ENCODE peak calls at places on chromosome 10, in five cellular contexts. P is IMR-90, J is PC-3, O is pancreas, G is uterus. X is an unnamed sample.

GRCh38 chr10:67815571-67816059 is 22.4 kb downstream of the DNAJC12 start:
- DNase-seq in P (peak; percentile 43), J (peak; percentile 99), O (no peak), G (no peak), X (no peak)

GRCh38 chr10:47031251-47031952 is 120.2 kb downstream of the PTPN20 start:
- DNase-seq in P (no peak), J (no peak), O (no peak), G (no peak), X (no peak)

GRCh38 chr10:98238391-98238790 is 29.6 kb downstream of the LOXL4 start:
- DNase-seq in P (no peak), J (no peak), O (no peak), G (no peak), X (no peak)

GRCh38 chr10:49010295-49010694 is 70.7 kb upstream of the LRRC18 start:
- DNase-seq in P (no peak), J (no peak), O (no peak), G (no peak), X (no peak)

GRCh38 chr10:88066876-88067275 is 203.5 kb downstream of the PTEN start:
- DNase-seq in P (no peak), J (no peak), O (no peak), G (no peak), X (no peak)

GRCh38 chr10:43234471-43235041 is 32.3 kb downstream of the RASGEF1A start:
- DNase-seq in P (no peak), J (no peak), O (peak; percentile 9), G (no peak), X (no peak)

GRCh38 chr10:93844979-93845626 is 48.7 kb upstream of the SLC35G1 start:
- DNase-seq in P (no peak), J (no peak), O (no peak), G (no peak), X (peak; percentile 4)

GRCh38 chr10:17222329-17222728 is 5.7 kb upstream of the VIM start:
- DNase-seq in P (no peak), J (no peak), O (no peak), G (no peak), X (no peak)

GRCh38 chr10:79904671-79905321 is 44.1 kb downstream of the SFTPD start:
- DNase-seq in P (peak; percentile 41), J (peak; percentile 91), O (peak; percentile 79), G (peak; percentile 59), X (peak; percentile 88)

GRCh38 chr10:6151087-6151977 is 51.4 kb upstream of the PFKFB3 start:
- DNase-seq in P (peak; percentile 69), J (no peak), O (no peak), G (peak; percentile 52), X (no peak)

GRCh38 chr10:5555881-5556280 is 31.1 kb downstream of the CALML3 start:
- DNase-seq in P (no peak), J (no peak), O (no peak), G (no peak), X (no peak)

GRCh38 chr10:49613160-49613881 is 516 bp upstream of the CHAT start:
- DNase-seq in P (no peak), J (no peak), O (no peak), G (no peak), X (no peak)

GRCh38 chr10:29356931-29357330 is 68.1 kb downstream of the LYZL1 start:
- DNase-seq in P (no peak), J (peak; percentile 26), O (no peak), G (no peak), X (no peak)

GRCh38 chr10:78830062-78830974 is 238.4 kb upstream of the ZMIZ1 start:
- DNase-seq in P (peak; percentile 78), J (peak; percentile 99), O (no peak), G (no peak), X (no peak)

GRCh38 chr10:14947268-14947667 is 6.6 kb downstream of the DCLRE1C start:
- DNase-seq in P (no peak), J (no peak), O (no peak), G (no peak), X (no peak)

GRCh38 chr10:5830629-5831445 is 17.6 kb upstream of the GDI2 start:
- DNase-seq in P (no peak), J (no peak), O (no peak), G (no peak), X (no peak)

GRCh38 chr10:67088035-67088434 is 162.2 kb downstream of the LRRTM3 start:
- DNase-seq in P (no peak), J (no peak), O (no peak), G (no peak), X (no peak)

GRCh38 chr10:129385600-129385999 is 81.4 kb upstream of the MGMT start:
- DNase-seq in P (no peak), J (no peak), O (no peak), G (no peak), X (no peak)

GRCh38 chr10:86857097-86857825 is 100.2 kb downstream of the MMRN2 start:
- DNase-seq in P (peak; percentile 88), J (peak; percentile 23), O (no peak), G (no peak), X (peak; percentile 24)

GRCh38 chr10:27526242-27526641 is 22.1 kb downstream of the RAB18 start:
- DNase-seq in P (no peak), J (no peak), O (no peak), G (no peak), X (peak; percentile 41)

GRCh38 chr10:12961416-12961815 is 40.1 kb downstream of the CCDC3 start:
- DNase-seq in P (no peak), J (no peak), O (no peak), G (no peak), X (peak; percentile 87)

GRCh38 chr10:69332278-69333010 is 54.1 kb downstream of the HK1 start:
- DNase-seq in P (no peak), J (no peak), O (no peak), G (no peak), X (no peak)

GRCh38 chr10:33306756-33307519 is 27.5 kb downstream of the NRP1 start:
- DNase-seq in P (peak; percentile 79), J (peak; percentile 86), O (no peak), G (no peak), X (no peak)

GRCh38 chr10:129465796-129466702 is 992 bp upstream of the MGMT start:
- DNase-seq in P (no peak), J (no peak), O (no peak), G (no peak), X (no peak)

GRCh38 chr10:79948976-79949722 is at the start of gene SFTPD:
- DNase-seq in P (no peak), J (peak; percentile 69), O (no peak), G (no peak), X (no peak)

GRCh38 chr10:108597657-108598319 is 1325.5 kb downstream of the XPNPEP1 start:
- DNase-seq in P (no peak), J (peak; percentile 38), O (no peak), G (no peak), X (no peak)

GRCh38 chr10:79116801-79117723 is 48.3 kb downstream of the ZMIZ1 start:
- DNase-seq in P (peak; percentile 77), J (no peak), O (peak; percentile 80), G (no peak), X (no peak)

GRCh38 chr10:96512997-96513685 is 585 bp downstream of the TLL2 start:
- DNase-seq in P (peak; percentile 11), J (no peak), O (peak; percentile 54), G (no peak), X (no peak)

GRCh38 chr10:100872034-100872791 is 40.5 kb upstream of the SLF2 start:
- DNase-seq in P (peak; percentile 77), J (peak; percentile 38), O (peak; percentile 66), G (no peak), X (peak; percentile 95)

GRCh38 chr10:83545901-83546391 is 593.4 kb upstream of the GHITM start:
- DNase-seq in P (no peak), J (no peak), O (no peak), G (no peak), X (no peak)

GRCh38 chr10:52316005-52316404 is 1.9 kb downstream of the DKK1 start:
- DNase-seq in P (peak; percentile 56), J (peak; percentile 65), O (no peak), G (no peak), X (peak; percentile 22)

GRCh38 chr10:74371696-74372095 is 220.7 kb downstream of the ADK start:
- DNase-seq in P (peak; percentile 51), J (no peak), O (no peak), G (no peak), X (no peak)

GRCh38 chr10:31188792-31189406 is 130.1 kb upstream of the ZEB1 start:
- DNase-seq in P (peak; percentile 76), J (no peak), O (no peak), G (no peak), X (no peak)

GRCh38 chr10:64486149-64486548 is 964.9 kb downstream of the REEP3 start:
- DNase-seq in P (peak; percentile 55), J (peak; percentile 76), O (no peak), G (no peak), X (no peak)

GRCh38 chr10:71409516-71410104 is 12.9 kb downstream of the CDH23 start:
- DNase-seq in P (no peak), J (no peak), O (no peak), G (no peak), X (no peak)
- H3K27ac ChIP-seq in P (no peak overlapping the region), J (no peak overlapping the region), O (no peak overlapping the region), G (no peak overlapping the region), X (no peak overlapping the region)

DNA sequence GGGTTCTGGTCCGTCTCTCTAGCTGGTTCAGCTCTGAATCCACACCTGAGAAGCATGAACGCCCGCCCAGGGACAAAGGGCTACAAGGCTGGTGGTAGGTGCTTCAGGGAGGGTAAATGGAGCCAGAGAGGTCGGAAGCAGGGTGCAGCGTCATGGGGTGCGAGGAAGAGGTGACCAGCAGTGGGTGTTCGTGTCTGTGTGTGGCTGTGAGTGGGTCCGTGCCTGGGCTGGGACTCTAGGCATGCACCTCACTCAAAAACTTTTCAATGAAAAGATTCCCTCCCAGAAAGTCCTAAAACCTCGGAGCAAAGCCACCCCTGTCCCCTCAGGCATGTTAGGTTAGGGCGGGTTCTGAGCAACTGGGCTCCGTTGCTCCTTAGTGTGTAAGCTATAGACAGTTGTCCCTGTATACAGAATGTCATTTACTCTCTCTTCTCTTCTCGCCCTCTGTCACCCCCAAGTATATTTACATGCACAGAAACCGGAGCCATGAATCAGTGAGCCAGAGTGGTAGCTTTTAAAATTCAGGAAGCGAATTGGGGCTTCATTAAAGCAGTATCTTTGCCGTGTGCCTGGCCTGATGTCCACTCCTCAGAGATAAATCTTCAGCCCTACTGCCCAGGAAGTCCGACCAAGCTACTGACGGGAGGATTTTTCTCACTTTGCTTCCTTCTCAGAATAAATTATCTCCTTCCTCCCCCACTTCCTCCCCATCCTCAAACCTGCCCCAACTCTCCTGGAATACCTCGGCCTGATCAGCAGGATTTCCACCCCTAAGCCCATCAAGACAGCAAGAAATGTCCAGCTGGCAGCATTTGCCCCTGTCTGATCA is 12.2 kb upstream of the GATA3 start:
- DNase-seq in P (no peak), J (no peak), O (no peak), G (no peak), X (no peak)
- H3K4me1 ChIP-seq in P (peaks cover 1% of the 10 kb centered on the region), J (no peaks in the 10 kb centered on the region), O (peaks cover 7% of the 10 kb centered on the region), G (no peaks in the 10 kb centered on the region), X (peaks cover 2% of the 10 kb centered on the region)

GRCh38 chr10:1373287-1373686 is 317.1 kb downstream of the WDR37 start:
- DNase-seq in P (no peak), J (no peak), O (no peak), G (no peak), X (no peak)
- H3K9me3 ChIP-seq in P (peaks cover 43% of the 10 kb centered on the region), J (no peaks in the 10 kb centered on the region), O (no peaks in the 10 kb centered on the region), G (no peaks in the 10 kb centered on the region), X (no peaks in the 10 kb centered on the region)

DNA sequence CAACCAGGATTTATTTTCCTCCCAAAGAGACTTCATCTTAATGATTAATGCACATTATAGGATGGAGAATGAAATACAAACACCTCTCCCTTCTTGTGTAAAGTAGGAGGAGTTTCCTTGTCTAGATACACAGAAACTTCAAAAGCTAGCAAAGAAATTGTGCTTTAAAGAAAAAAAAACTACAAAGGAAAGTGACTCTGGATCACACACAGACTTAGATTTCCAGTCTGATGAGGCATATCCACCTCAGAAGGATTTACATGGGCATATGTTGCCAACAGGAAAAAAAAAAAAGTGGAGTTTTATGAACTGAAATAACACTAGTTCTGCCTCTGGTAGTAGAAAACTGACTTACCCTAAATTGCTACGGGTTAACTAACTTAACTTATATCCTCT is 449.6 kb downstream of the KCNMA1 start:
- DNase-seq in P (no peak), J (no peak), O (no peak), G (no peak), X (no peak)
- H3K27ac ChIP-seq in P (no peak overlapping the region), J (no peak overlapping the region), O (no peak overlapping the region), G (peak overlapping the region; percentile 94), X (no peak overlapping the region)

X was measured in SJCRH30.